ENCODE peak calls at places on chromosomes 1 and 21, in eight cellular contexts. Z is H1, E is stomach, X is neural crest cell, Q is IMR-90, A is heart left ventricle, M is pancreas, P is ovary. I is an unnamed sample.

GRCh38 chr1:212980123-212980800 is 29.9 kb downstream of the VASH2 start:
- DNase-seq in Z (no peak), E (no peak), X (no peak), Q (peak; percentile 90), A (no peak), M (no peak), P (no peak), I (no peak)

GRCh38 chr1:235883261-235883927 is 16.7 kb upstream of the LYST start:
- DNase-seq in Z (no peak), E (peak; percentile 92), X (no peak), Q (peak; percentile 97), A (peak; percentile 88), M (peak; percentile 87), P (peak; percentile 90), I (peak; percentile 88)

GRCh38 chr1:41340655-41341364 is 20.4 kb upstream of the FOXO6 start:
- DNase-seq in Z (no peak), E (no peak), X (no peak), Q (no peak), A (no peak), M (no peak), P (no peak), I (no peak)

GRCh38 chr1:33045814-33046213 is 9.1 kb upstream of the AK2 start:
- DNase-seq in Z (no peak), E (no peak), X (no peak), Q (peak; percentile 52), A (no peak), M (no peak), P (no peak), I (no peak)

GRCh38 chr1:76948846-76949245 is 81.6 kb downstream of the ST6GALNAC5 start:
- DNase-seq in Z (no peak), E (no peak), X (no peak), Q (no peak), A (no peak), M (no peak), P (no peak), I (no peak)

GRCh38 chr1:222926566-222926965 is 111.7 kb downstream of the DISP1 start:
- DNase-seq in Z (no peak), E (no peak), X (no peak), Q (peak; percentile 89), A (no peak), M (no peak), P (peak; percentile 33), I (no peak)

GRCh38 chr1:48693674-48694347 is 82.9 kb downstream of the BEND5 start:
- DNase-seq in Z (no peak), E (no peak), X (no peak), Q (no peak), A (no peak), M (no peak), P (no peak), I (no peak)

GRCh38 chr1:159786966-159787365 is 6.2 kb downstream of the DUSP23 start:
- DNase-seq in Z (no peak), E (no peak), X (no peak), Q (peak; percentile 15), A (no peak), M (no peak), P (no peak), I (no peak)

GRCh38 chr1:112618114-112618720 is 724 bp downstream of the ST7L start:
- DNase-seq in Z (no peak), E (no peak), X (no peak), Q (peak; percentile 44), A (no peak), M (no peak), P (no peak), I (no peak)

GRCh38 chr1:11977625-11978024 is 2.6 kb upstream of the MFN2 start:
- DNase-seq in Z (no peak), E (no peak), X (no peak), Q (peak; percentile 32), A (no peak), M (no peak), P (no peak), I (no peak)

GRCh38 chr1:90821793-90822359 is 104.8 kb upstream of the BARHL2 start:
- DNase-seq in Z (no peak), E (no peak), X (no peak), Q (no peak), A (no peak), M (no peak), P (no peak), I (no peak)

GRCh38 chr1:99993468-99993845 is 23.7 kb downstream of the SLC35A3 start:
- DNase-seq in Z (no peak), E (no peak), X (no peak), Q (no peak), A (no peak), M (no peak), P (no peak), I (no peak)

GRCh38 chr1:54565113-54565501 is 17.1 kb downstream of the ACOT11 start:
- DNase-seq in Z (no peak), E (no peak), X (no peak), Q (no peak), A (peak; percentile 16), M (no peak), P (no peak), I (no peak)

GRCh38 chr1:220189750-220190347 is 82.4 kb downstream of the RAB3GAP2 start:
- DNase-seq in Z (no peak), E (no peak), X (no peak), Q (peak; percentile 37), A (no peak), M (no peak), P (no peak), I (no peak)

GRCh38 chr21:17526771-17527170 is 13.9 kb downstream of the CXADR start:
- DNase-seq in Z (no peak), E (no peak), X (no peak), Q (no peak), A (no peak), M (no peak), P (no peak), I (no peak)

GRCh38 chr1:146036241-146036989 is 14.9 kb upstream of the HJV start:
- DNase-seq in Z (no peak), E (no peak), X (no peak), Q (no peak), A (no peak), M (no peak), P (no peak), I (no peak)

GRCh38 chr1:95635820-95636219 is 401.8 kb downstream of the RWDD3 start:
- DNase-seq in Z (no peak), E (no peak), X (no peak), Q (no peak), A (no peak), M (no peak), P (no peak), I (no peak)

GRCh38 chr1:116166011-116166571 is 54.9 kb downstream of the MAB21L3 start:
- DNase-seq in Z (no peak), E (no peak), X (no peak), Q (no peak), A (no peak), M (no peak), P (no peak), I (no peak)

GRCh38 chr1:59484090-59484489 is 187.2 kb downstream of the FGGY start:
- DNase-seq in Z (no peak), E (no peak), X (no peak), Q (peak; percentile 94), A (no peak), M (no peak), P (no peak), I (no peak)

GRCh38 chr1:85495556-85495955 is 30.6 kb upstream of the DDAH1 start:
- DNase-seq in Z (no peak), E (peak; percentile 40), X (no peak), Q (peak; percentile 70), A (peak; percentile 56), M (no peak), P (no peak), I (peak; percentile 25)

DNA sequence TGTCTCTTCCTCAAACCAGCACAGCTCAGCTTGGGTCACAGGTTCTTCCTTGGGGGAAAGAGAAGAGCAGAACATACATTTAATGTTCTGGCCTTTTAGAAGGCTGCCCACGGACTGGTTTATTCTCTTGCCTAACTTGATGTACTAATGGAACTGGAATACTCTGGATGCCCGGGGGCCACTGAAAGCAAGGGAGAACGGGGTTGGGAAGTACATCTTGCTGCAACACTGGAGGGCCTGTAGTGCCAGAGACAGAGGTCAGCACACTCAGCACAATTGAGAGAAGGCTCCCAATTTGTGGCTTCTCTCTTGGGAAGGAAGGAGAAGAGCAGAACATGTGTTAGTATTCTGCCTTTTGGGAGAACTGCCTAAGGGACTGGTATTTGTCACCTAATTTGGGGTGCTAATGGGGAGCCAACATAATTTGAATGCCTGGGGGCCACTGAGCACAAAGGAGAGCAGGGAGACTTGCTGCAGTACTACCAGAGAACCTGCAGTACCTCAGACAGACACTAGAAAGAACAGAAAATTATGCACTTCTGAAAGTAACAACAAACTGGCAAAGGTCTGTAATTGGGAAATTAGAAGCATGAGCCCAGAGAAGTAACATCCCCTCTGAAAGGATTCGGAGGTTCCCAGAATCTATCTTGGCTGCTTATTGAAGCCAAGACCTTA is 14.1 kb downstream of the ZNF691 start:
- DNase-seq in Z (no peak), E (no peak), X (no peak), Q (no peak), A (no peak), M (no peak), P (no peak), I (no peak)
- TF ChIP-seq CTCF in Z (no peak), E (no peak), X (peak; percentile 37), Q (no peak), A (no peak), M (no peak), P (no peak), I (no peak)

GRCh38 chr21:41683815-41684214 is 83.0 kb downstream of the RIPK4 start:
- DNase-seq in Z (no peak), E (no peak), X (no peak), Q (no peak), A (no peak), M (peak; percentile 63), P (no peak), I (no peak)
- TF ChIP-seq CTCF in Z (no peak), E (no peak), X (no peak), Q (no peak), A (no peak), M (no peak), P (no peak), I (no peak)

GRCh38 chr21:45640888-45641479 is 2.5 kb upstream of the PCBP3 start:
- DNase-seq in Z (no peak), E (no peak), X (no peak), Q (peak; percentile 18), A (no peak), M (no peak), P (peak; percentile 35), I (no peak)
- TF ChIP-seq CTCF in Z (peak; percentile 35), E (no peak), X (peak; percentile 20), Q (peak; percentile 10), A (no peak), M (no peak), P (no peak), I (no peak)

DNA sequence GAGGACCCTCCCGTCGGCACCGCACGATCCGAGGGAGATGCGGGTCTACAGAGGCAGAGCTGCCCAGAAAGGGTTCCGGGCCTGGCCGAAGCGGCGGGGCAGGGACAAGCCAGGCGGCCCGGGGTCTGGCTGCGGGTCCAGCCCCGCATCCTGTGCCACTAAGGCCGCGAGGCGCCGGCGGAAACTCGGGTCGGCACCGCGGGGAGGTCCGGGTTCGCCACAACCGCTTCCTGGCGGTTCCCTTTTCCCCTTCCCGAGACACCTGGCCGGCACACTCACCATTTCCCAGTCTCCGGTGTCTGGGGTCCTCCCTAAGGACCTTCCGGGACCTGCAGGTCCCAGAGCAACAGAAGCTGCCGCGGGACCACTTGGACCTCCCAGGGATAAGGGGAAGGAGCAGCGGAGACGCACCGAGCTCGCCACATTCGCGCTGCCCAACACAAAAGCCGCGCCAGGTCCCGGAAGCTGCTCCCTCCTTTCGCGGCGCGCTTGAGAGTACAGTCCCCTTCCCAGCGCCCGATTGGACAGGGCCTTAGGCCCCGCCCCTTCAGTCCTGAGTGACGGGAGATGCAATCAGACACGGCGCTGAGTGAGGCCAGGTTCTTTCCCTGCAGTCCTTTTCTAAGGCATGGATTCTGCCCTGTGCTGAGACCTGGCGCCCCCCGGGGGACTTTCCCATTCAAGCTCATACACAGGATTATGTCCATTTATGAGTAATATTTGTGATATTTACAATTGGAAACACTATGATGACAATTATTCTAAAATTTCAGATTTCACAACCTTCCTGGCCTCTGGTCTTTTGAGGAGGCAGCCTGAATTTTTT is at the start of gene ZNF670:
- DNase-seq in Z (peak; percentile 92), E (peak; percentile 96), X (peak; percentile 88), Q (peak; percentile 94), A (peak; percentile 96), M (peak; percentile 96), P (peak; percentile 96), I (peak; percentile 96)
- TF ChIP-seq CTCF in Z (no peak), E (no peak), X (peak; percentile 13), Q (no peak), A (no peak), M (no peak), P (no peak), I (no peak)